ENCODE peak calls at places on chromosome 1, in nine cellular contexts. One of them, this sample, is unnamed.

GRCh38 chr1:226691257-226691656 is 47.8 kb downstream of the ITPKB start:
- DNase-seq in suprapubic skin: no peak
- DNase-seq in H9: no peak
- DNase-seq in mesenchymal stem cell: peak; percentile 42
- DNase-seq in K562: no peak
- DNase-seq in right cardiac atrium: no peak
- DNase-seq in heart right ventricle: no peak
- DNase-seq in mesendoderm: no peak
- DNase-seq in upper lobe of right lung: no peak
- DNase-seq in this sample: no peak

GRCh38 chr1:30635386-30635975 is 87.9 kb downstream of the MATN1 start:
- DNase-seq in suprapubic skin: no peak
- DNase-seq in H9: no peak
- DNase-seq in mesenchymal stem cell: no peak
- DNase-seq in K562: no peak
- DNase-seq in right cardiac atrium: no peak
- DNase-seq in heart right ventricle: no peak
- DNase-seq in mesendoderm: no peak
- DNase-seq in upper lobe of right lung: no peak
- DNase-seq in this sample: no peak

GRCh38 chr1:35808376-35809155 is 750 bp downstream of the AGO4 start:
- DNase-seq in suprapubic skin: peak; percentile 83
- DNase-seq in H9: peak; percentile 33
- DNase-seq in mesenchymal stem cell: peak; percentile 42
- DNase-seq in K562: peak; percentile 79
- DNase-seq in right cardiac atrium: peak; percentile 75
- DNase-seq in heart right ventricle: peak; percentile 20
- DNase-seq in mesendoderm: peak; percentile 50
- DNase-seq in upper lobe of right lung: peak; percentile 76
- DNase-seq in this sample: peak; percentile 35

GRCh38 chr1:18628511-18628910 is 2.1 kb upstream of the PAX7 start:
- DNase-seq in suprapubic skin: no peak
- DNase-seq in H9: no peak
- DNase-seq in mesenchymal stem cell: no peak
- DNase-seq in K562: no peak
- DNase-seq in right cardiac atrium: no peak
- DNase-seq in heart right ventricle: no peak
- DNase-seq in mesendoderm: no peak
- DNase-seq in upper lobe of right lung: no peak
- DNase-seq in this sample: no peak

GRCh38 chr1:67420835-67421492 is 9.2 kb downstream of the SERBP1 start:
- DNase-seq in suprapubic skin: no peak
- DNase-seq in H9: no peak
- DNase-seq in mesenchymal stem cell: no peak
- DNase-seq in K562: no peak
- DNase-seq in right cardiac atrium: no peak
- DNase-seq in heart right ventricle: no peak
- DNase-seq in mesendoderm: no peak
- DNase-seq in upper lobe of right lung: no peak
- DNase-seq in this sample: no peak

GRCh38 chr1:108049083-108049819 is 84.3 kb upstream of the VAV3 start:
- DNase-seq in suprapubic skin: no peak
- DNase-seq in H9: peak; percentile 68
- DNase-seq in mesenchymal stem cell: peak; percentile 9
- DNase-seq in K562: peak; percentile 47
- DNase-seq in right cardiac atrium: peak; percentile 76
- DNase-seq in heart right ventricle: peak; percentile 36
- DNase-seq in mesendoderm: peak; percentile 72
- DNase-seq in upper lobe of right lung: peak; percentile 69
- DNase-seq in this sample: peak; percentile 44

GRCh38 chr1:178397678-178398077 is 99.1 kb downstream of the CLEC20A start:
- DNase-seq in suprapubic skin: no peak
- DNase-seq in H9: no peak
- DNase-seq in mesenchymal stem cell: peak; percentile 46
- DNase-seq in K562: no peak
- DNase-seq in right cardiac atrium: no peak
- DNase-seq in heart right ventricle: no peak
- DNase-seq in mesendoderm: no peak
- DNase-seq in upper lobe of right lung: no peak
- DNase-seq in this sample: no peak

GRCh38 chr1:31574749-31575372 is 1.5 kb upstream of the TINAGL1 start:
- DNase-seq in suprapubic skin: no peak
- DNase-seq in H9: no peak
- DNase-seq in mesenchymal stem cell: peak; percentile 22
- DNase-seq in K562: peak; percentile 48
- DNase-seq in right cardiac atrium: no peak
- DNase-seq in heart right ventricle: no peak
- DNase-seq in mesendoderm: no peak
- DNase-seq in upper lobe of right lung: no peak
- DNase-seq in this sample: no peak

GRCh38 chr1:204410764-204411450 is 710 bp downstream of the PPP1R15B start:
- DNase-seq in suprapubic skin: peak; percentile 88
- DNase-seq in H9: peak; percentile 54
- DNase-seq in mesenchymal stem cell: peak; percentile 66
- DNase-seq in K562: no peak
- DNase-seq in right cardiac atrium: peak; percentile 63
- DNase-seq in heart right ventricle: peak; percentile 60
- DNase-seq in mesendoderm: peak; percentile 62
- DNase-seq in upper lobe of right lung: no peak
- DNase-seq in this sample: peak; percentile 79

GRCh38 chr1:71658295-71658694 is 577.5 kb upstream of the ZRANB2 start:
- DNase-seq in suprapubic skin: no peak
- DNase-seq in H9: no peak
- DNase-seq in mesenchymal stem cell: no peak
- DNase-seq in K562: no peak
- DNase-seq in right cardiac atrium: no peak
- DNase-seq in heart right ventricle: peak; percentile 6
- DNase-seq in mesendoderm: no peak
- DNase-seq in upper lobe of right lung: no peak
- DNase-seq in this sample: no peak

GRCh38 chr1:45319761-45320160 is 6.9 kb upstream of the HPDL start:
- DNase-seq in suprapubic skin: no peak
- DNase-seq in H9: no peak
- DNase-seq in mesenchymal stem cell: no peak
- DNase-seq in K562: no peak
- DNase-seq in right cardiac atrium: no peak
- DNase-seq in heart right ventricle: no peak
- DNase-seq in mesendoderm: no peak
- DNase-seq in upper lobe of right lung: no peak
- DNase-seq in this sample: no peak

GRCh38 chr1:183764981-183765380 is 39.9 kb upstream of the RGL1 start:
- DNase-seq in suprapubic skin: no peak
- DNase-seq in H9: no peak
- DNase-seq in mesenchymal stem cell: no peak
- DNase-seq in K562: no peak
- DNase-seq in right cardiac atrium: no peak
- DNase-seq in heart right ventricle: no peak
- DNase-seq in mesendoderm: no peak
- DNase-seq in upper lobe of right lung: no peak
- DNase-seq in this sample: no peak

GRCh38 chr1:28317014-28317413 is 11.8 kb upstream of the MED18 start:
- DNase-seq in suprapubic skin: no peak
- DNase-seq in H9: no peak
- DNase-seq in mesenchymal stem cell: no peak
- DNase-seq in K562: no peak
- DNase-seq in right cardiac atrium: no peak
- DNase-seq in heart right ventricle: no peak
- DNase-seq in mesendoderm: no peak
- DNase-seq in upper lobe of right lung: no peak
- DNase-seq in this sample: no peak

GRCh38 chr1:232486006-232486405 is 143.9 kb downstream of the SIPA1L2 start:
- DNase-seq in suprapubic skin: no peak
- DNase-seq in H9: no peak
- DNase-seq in mesenchymal stem cell: no peak
- DNase-seq in K562: no peak
- DNase-seq in right cardiac atrium: no peak
- DNase-seq in heart right ventricle: no peak
- DNase-seq in mesendoderm: no peak
- DNase-seq in upper lobe of right lung: no peak
- DNase-seq in this sample: no peak

GRCh38 chr1:5947071-5947821 is 45.0 kb downstream of the NPHP4 start:
- DNase-seq in suprapubic skin: peak; percentile 65
- DNase-seq in H9: peak; percentile 17
- DNase-seq in mesenchymal stem cell: no peak
- DNase-seq in K562: no peak
- DNase-seq in right cardiac atrium: no peak
- DNase-seq in heart right ventricle: no peak
- DNase-seq in mesendoderm: no peak
- DNase-seq in upper lobe of right lung: peak; percentile 52
- DNase-seq in this sample: peak; percentile 32

GRCh38 chr1:9400425-9401079 is 107.9 kb downstream of the SPSB1 start:
- DNase-seq in suprapubic skin: no peak
- DNase-seq in H9: no peak
- DNase-seq in mesenchymal stem cell: peak; percentile 34
- DNase-seq in K562: no peak
- DNase-seq in right cardiac atrium: peak; percentile 67
- DNase-seq in heart right ventricle: no peak
- DNase-seq in mesendoderm: no peak
- DNase-seq in upper lobe of right lung: no peak
- DNase-seq in this sample: no peak

GRCh38 chr1:145962157-145963102 is 1.9 kb downstream of the ANKRD34A start:
- DNase-seq in suprapubic skin: no peak
- DNase-seq in H9: no peak
- DNase-seq in mesenchymal stem cell: peak; percentile 43
- DNase-seq in K562: peak; percentile 83
- DNase-seq in right cardiac atrium: peak; percentile 82
- DNase-seq in heart right ventricle: peak; percentile 38
- DNase-seq in mesendoderm: peak; percentile 25
- DNase-seq in upper lobe of right lung: peak; percentile 77
- DNase-seq in this sample: peak; percentile 83

GRCh38 chr1:151718666-151719065 is 2.1 kb upstream of the CELF3 start:
- DNase-seq in suprapubic skin: no peak
- DNase-seq in H9: no peak
- DNase-seq in mesenchymal stem cell: no peak
- DNase-seq in K562: no peak
- DNase-seq in right cardiac atrium: no peak
- DNase-seq in heart right ventricle: no peak
- DNase-seq in mesendoderm: no peak
- DNase-seq in upper lobe of right lung: no peak
- DNase-seq in this sample: no peak
- H3K27me3 ChIP-seq in suprapubic skin: peaks cover 22% of the 10 kb centered on the region
- H3K27me3 ChIP-seq in H9: peaks cover 24% of the 10 kb centered on the region
- H3K27me3 ChIP-seq in mesenchymal stem cell: peaks cover 80% of the 10 kb centered on the region
- H3K27me3 ChIP-seq in K562: peaks cover 45% of the 10 kb centered on the region
- H3K27me3 ChIP-seq in right cardiac atrium: no peaks in the 10 kb centered on the region
- H3K27me3 ChIP-seq in heart right ventricle: peaks cover 32% of the 10 kb centered on the region
- H3K27me3 ChIP-seq in mesendoderm: peaks cover 16% of the 10 kb centered on the region
- H3K27me3 ChIP-seq in upper lobe of right lung: peaks cover 21% of the 10 kb centered on the region
- H3K27me3 ChIP-seq in this sample: no peaks in the 10 kb centered on the region

DNA sequence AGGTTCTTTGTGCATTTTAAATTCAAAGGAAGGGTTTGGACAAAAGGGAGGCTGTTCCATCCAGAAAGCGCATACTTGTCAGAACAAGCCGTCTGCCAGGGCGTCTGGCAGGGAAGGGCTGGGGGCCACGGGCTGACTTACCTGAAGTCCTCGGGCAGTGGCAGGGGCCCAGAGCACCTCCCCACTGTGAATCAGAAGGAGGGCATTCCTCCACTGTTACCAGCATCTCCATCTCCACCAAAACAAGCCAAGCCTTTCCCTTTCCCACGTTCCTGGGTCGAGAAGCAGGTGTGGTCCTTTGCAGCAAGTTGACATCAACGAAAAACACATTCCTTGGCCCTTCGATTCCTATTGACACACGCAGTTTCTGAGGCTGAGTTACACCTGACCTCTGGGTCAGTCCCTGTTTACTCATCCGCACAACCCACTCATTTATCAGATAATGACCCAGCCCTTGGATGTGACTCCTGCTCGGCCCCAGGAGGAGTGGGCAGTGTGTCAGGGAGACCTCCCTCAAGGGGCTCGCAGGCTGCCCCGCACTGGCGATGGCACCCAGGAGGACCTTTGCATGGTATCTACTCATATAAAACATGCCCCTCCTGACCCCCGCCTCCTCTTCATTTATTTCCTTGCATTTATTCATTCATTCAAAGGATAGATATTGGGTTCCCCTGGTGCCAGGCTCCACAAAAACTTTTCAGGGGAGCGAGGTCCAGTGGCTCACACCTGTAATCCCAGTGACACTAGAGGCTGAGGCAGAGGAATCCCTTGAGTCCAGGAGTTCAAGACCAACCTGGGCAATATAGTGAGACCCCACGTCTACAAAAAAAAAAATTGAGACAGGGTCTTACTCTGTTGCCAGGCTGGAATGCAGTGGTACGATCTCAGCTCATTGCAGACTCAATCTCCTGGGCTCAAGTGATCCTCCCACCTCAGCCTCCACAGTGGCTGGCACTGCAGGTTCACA is 60.2 kb downstream of the TOMM20 start:
- DNase-seq in suprapubic skin: no peak
- DNase-seq in H9: no peak
- DNase-seq in mesenchymal stem cell: peak; percentile 65
- DNase-seq in K562: no peak
- DNase-seq in right cardiac atrium: peak; percentile 68
- DNase-seq in heart right ventricle: no peak
- DNase-seq in mesendoderm: no peak
- DNase-seq in upper lobe of right lung: no peak
- DNase-seq in this sample: no peak
- H3K4me1 ChIP-seq in suprapubic skin: peaks cover 61% of the 10 kb centered on the region
- H3K4me1 ChIP-seq in H9: no peaks in the 10 kb centered on the region
- H3K4me1 ChIP-seq in mesenchymal stem cell: peaks cover 21% of the 10 kb centered on the region
- H3K4me1 ChIP-seq in K562: peaks cover 25% of the 10 kb centered on the region
- H3K4me1 ChIP-seq in right cardiac atrium: peaks cover 25% of the 10 kb centered on the region
- H3K4me1 ChIP-seq in heart right ventricle: peaks cover 38% of the 10 kb centered on the region
- H3K4me1 ChIP-seq in mesendoderm: no peaks in the 10 kb centered on the region
- H3K4me1 ChIP-seq in upper lobe of right lung: peaks cover 31% of the 10 kb centered on the region
- H3K4me1 ChIP-seq in this sample: peaks cover 23% of the 10 kb centered on the region

DNA sequence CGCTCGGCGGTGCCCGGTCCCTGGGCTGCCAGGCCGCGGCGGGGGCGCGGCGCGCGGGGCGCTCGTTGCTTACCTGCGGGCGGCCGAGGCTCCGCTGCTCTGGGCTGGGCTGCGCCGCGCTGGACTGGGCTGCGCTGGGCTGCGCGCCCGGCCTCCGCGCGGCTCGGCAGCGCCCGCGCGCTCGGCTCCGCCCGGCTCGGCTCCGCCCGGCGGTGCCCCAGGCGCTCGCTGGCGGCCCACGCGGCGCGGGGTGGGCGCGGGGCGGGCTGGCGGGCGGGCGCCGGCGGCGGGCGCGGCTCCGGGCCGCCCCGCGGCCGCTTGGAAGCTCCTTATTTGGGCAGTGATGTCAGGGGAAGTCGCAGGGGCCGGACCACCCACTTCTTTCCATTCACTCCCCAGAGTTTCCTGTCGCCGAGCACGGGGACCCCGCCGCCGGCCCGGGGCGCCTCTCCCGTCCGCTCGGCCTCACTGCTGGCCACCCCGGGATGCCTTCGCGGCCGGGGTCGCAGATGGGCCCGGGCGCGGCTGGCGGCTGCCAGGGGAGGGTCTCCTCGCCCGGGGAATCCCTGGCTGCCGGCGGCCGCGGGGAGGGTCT is 177.7 kb upstream of the EDN2 start:
- DNase-seq in suprapubic skin: no peak
- DNase-seq in H9: peak; percentile 66
- DNase-seq in mesenchymal stem cell: peak; percentile 84
- DNase-seq in K562: no peak
- DNase-seq in right cardiac atrium: peak; percentile 90
- DNase-seq in heart right ventricle: peak; percentile 86
- DNase-seq in mesendoderm: peak; percentile 78
- DNase-seq in upper lobe of right lung: peak; percentile 85
- DNase-seq in this sample: peak; percentile 69
- H3K27ac ChIP-seq in suprapubic skin: peak overlapping the region; percentile 83
- H3K27ac ChIP-seq in H9: no peak overlapping the region
- H3K27ac ChIP-seq in mesenchymal stem cell: no peak overlapping the region
- H3K27ac ChIP-seq in K562: no peak overlapping the region
- H3K27ac ChIP-seq in right cardiac atrium: peak overlapping the region; percentile 55
- H3K27ac ChIP-seq in heart right ventricle: peak overlapping the region; percentile 50
- H3K27ac ChIP-seq in mesendoderm: no peak overlapping the region
- H3K27ac ChIP-seq in upper lobe of right lung: peak overlapping the region; percentile 86
- H3K27ac ChIP-seq in this sample: peak overlapping the region; percentile 87

GRCh38 chr1:10841059-10841458 is 44.6 kb upstream of the CASZ1 start:
- DNase-seq in suprapubic skin: no peak
- DNase-seq in H9: no peak
- DNase-seq in mesenchymal stem cell: no peak
- DNase-seq in K562: no peak
- DNase-seq in right cardiac atrium: no peak
- DNase-seq in heart right ventricle: no peak
- DNase-seq in mesendoderm: no peak
- DNase-seq in upper lobe of right lung: no peak
- DNase-seq in this sample: no peak
- H3K27me3 ChIP-seq in suprapubic skin: peaks cover 24% of the 10 kb centered on the region
- H3K27me3 ChIP-seq in H9: no peaks in the 10 kb centered on the region
- H3K27me3 ChIP-seq in mesenchymal stem cell: peaks cover 49% of the 10 kb centered on the region
- H3K27me3 ChIP-seq in K562: peaks cover 68% of the 10 kb centered on the region
- H3K27me3 ChIP-seq in right cardiac atrium: no peaks in the 10 kb centered on the region
- H3K27me3 ChIP-seq in heart right ventricle: peaks cover 26% of the 10 kb centered on the region
- H3K27me3 ChIP-seq in mesendoderm: no peaks in the 10 kb centered on the region
- H3K27me3 ChIP-seq in upper lobe of right lung: peaks cover 8% of the 10 kb centered on the region
- H3K27me3 ChIP-seq in this sample: no peaks in the 10 kb centered on the region